ENCODE peak calls at places on chromosomes 11 and 22, in nine cellular contexts. R is upper lobe of right lung, M is lung, C is cardiac muscle cell, W is glutamatergic neuron, S is HepG2, B is kidney epithelial cell, E is osteoblast, X is foreskin keratinocyte. U is an unnamed sample.
A peak's percentile ranks its signal among the peaks of the same experiment; 100 is the strongest.

GRCh38 chr22:31952459-31952858 is 8.1 kb downstream of the YWHAH start:
- DNase-seq in S (no peak), E (peak; percentile 88), M (no peak), X (peak; percentile 70), R (no peak), W (no peak), C (peak; percentile 86), B (no peak), U (peak; percentile 67)

GRCh38 chr11:74927496-74927895 is 21.4 kb downstream of the XRRA1 start:
- DNase-seq in E (no peak), C (no peak), M (no peak), X (no peak), B (no peak), S (no peak), W (no peak), R (no peak), U (no peak)

GRCh38 chr22:44620129-44620840 is 81.7 kb upstream of the PRR5 start:
- DNase-seq in W (peak; percentile 84), R (no peak), S (peak; percentile 49), B (no peak), M (peak; percentile 51), X (no peak), E (peak; percentile 91), C (peak; percentile 82), U (no peak)

GRCh38 chr22:37623075-37624016 is 14.7 kb downstream of the GGA1 start:
- DNase-seq in R (peak; percentile 85), S (peak; percentile 50), W (peak; percentile 82), M (peak; percentile 66), X (no peak), B (no peak), E (peak; percentile 98), C (peak; percentile 68), U (no peak)

GRCh38 chr22:37471721-37472417 is 14.3 kb downstream of the MFNG start:
- DNase-seq in B (no peak), R (no peak), X (no peak), E (no peak), W (no peak), C (no peak), M (no peak), S (no peak), U (no peak)

GRCh38 chr22:50182176-50183081 is 3.3 kb upstream of the TRABD start:
- DNase-seq in C (no peak), S (no peak), X (no peak), R (peak; percentile 85), B (no peak), E (peak; percentile 92), M (no peak), W (no peak), U (no peak)

GRCh38 chr11:119310682-119311052 is 6.3 kb downstream of the MCAM start:
- DNase-seq in S (no peak), C (no peak), E (peak; percentile 55), W (no peak), B (no peak), R (no peak), X (peak; percentile 20), M (no peak), U (no peak)

GRCh38 chr22:43164636-43165035 is 13.3 kb downstream of the TSPO start:
- DNase-seq in B (no peak), C (no peak), S (no peak), R (no peak), W (no peak), E (peak; percentile 55), X (no peak), M (no peak), U (no peak)

GRCh38 chr11:64803163-64803845 is at the start of gene MAP4K2:
- DNase-seq in C (peak; percentile 89), M (peak; percentile 82), R (peak; percentile 94), B (peak; percentile 31), X (peak; percentile 73), S (peak; percentile 70), W (peak; percentile 87), E (peak; percentile 100), U (no peak)

GRCh38 chr11:119468511-119468910 is 45.5 kb upstream of the THY1 start:
- DNase-seq in E (no peak), W (no peak), X (no peak), M (no peak), C (no peak), S (no peak), B (no peak), R (no peak), U (no peak)

GRCh38 chr11:71913716-71914115 is 14.7 kb downstream of the XNDC1N start:
- DNase-seq in X (no peak), C (no peak), E (no peak), M (no peak), B (no peak), W (no peak), S (no peak), R (no peak), U (no peak)

GRCh38 chr11:10426475-10426874 is 28.6 kb upstream of the AMPD3 start:
- DNase-seq in E (no peak), S (no peak), X (peak; percentile 35), W (no peak), B (no peak), R (no peak), C (no peak), M (no peak), U (no peak)

GRCh38 chr11:47863189-47863892 is 15.2 kb upstream of the NUP160 start:
- DNase-seq in R (no peak), E (peak; percentile 70), W (no peak), X (no peak), B (no peak), S (no peak), C (peak; percentile 81), M (no peak), U (peak; percentile 38)

GRCh38 chr11:104152941-104153340 is 11.0 kb downstream of the PDGFD start:
- DNase-seq in E (no peak), C (peak; percentile 15), R (no peak), X (no peak), B (no peak), M (no peak), W (no peak), S (no peak), U (no peak)

GRCh38 chr11:104154296-104154695 is 9.7 kb downstream of the PDGFD start:
- DNase-seq in M (no peak), R (no peak), S (no peak), W (no peak), X (no peak), B (no peak), C (no peak), E (no peak), U (no peak)

GRCh38 chr11:104148074-104148473 is 15.9 kb downstream of the PDGFD start:
- DNase-seq in B (no peak), C (peak; percentile 64), E (no peak), R (no peak), W (no peak), S (no peak), X (peak; percentile 25), M (no peak), U (no peak)

GRCh38 chr11:104148696-104149095 is 15.3 kb downstream of the PDGFD start:
- DNase-seq in R (no peak), C (no peak), E (no peak), B (no peak), W (no peak), X (no peak), M (no peak), S (no peak), U (no peak)

DNA sequence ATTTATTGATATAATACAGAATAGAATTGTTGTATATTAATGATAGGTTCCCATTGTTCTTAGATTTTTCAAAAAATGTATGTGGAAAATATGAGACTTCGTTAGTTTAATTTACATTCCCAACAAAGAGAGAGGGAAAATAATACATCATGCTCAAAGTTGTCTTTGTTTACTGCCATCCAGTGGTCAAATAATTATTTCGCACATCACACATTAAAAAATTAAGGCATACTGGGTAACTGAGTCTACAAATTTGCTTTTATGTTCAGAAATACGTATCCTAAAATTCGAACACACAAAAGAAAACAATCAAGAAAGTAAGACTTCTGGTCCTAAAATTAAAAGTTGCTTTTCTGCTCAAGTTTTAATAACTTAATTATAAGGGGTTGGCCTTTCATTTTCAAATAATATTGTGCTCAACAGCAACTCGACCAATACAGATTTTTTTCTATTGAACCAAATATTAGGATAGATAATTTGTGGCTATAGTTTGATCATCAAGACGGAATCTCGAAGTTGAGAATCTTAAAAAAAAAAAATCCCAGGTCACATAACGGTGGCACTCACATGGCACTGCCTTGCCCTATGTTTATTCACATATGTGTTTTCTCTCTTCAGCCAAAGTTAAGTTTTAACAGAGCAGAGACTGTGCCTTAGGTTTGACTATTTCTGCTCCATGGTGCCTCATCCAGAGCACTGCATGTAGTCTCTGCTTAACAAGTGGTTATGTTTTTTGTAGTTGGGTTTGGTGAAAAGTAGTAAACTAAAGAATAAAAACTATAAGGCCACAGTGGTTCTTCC is 12.3 kb downstream of the PDGFD start:
- DNase-seq in W (no peak), E (no peak), R (no peak), M (no peak), B (no peak), S (no peak), C (peak; percentile 43), X (peak; percentile 6), U (no peak)
- TF ChIP-seq CTCF in W (peak; percentile 62), E (peak; percentile 46), R (peak; percentile 37), M (no peak), B (peak; percentile 27), S (peak; percentile 8), C (peak; percentile 32), X (peak; percentile 65), U (peak; percentile 20)

DNA sequence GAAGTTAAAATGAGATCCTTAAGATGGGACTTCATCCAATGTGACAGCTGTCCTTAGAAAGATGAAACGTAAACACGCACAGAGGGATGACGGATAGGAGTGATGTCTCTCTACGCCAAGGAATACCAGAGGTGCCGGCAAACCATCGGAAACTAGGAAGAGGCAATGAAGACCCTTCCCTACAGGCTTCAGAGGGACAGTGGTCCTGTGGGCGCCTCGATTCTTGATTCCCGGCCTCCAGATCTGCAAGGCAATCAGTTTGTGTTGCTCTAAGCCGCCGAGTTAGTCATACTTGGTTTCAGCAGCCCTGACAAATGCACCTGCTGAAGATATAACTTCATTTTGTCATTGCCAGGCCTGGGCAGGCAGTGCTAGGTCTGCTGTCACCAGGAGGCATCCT is 1455.1 kb downstream of the TBC1D22A start:
- DNase-seq in B (no peak), E (no peak), X (no peak), C (no peak), W (no peak), R (no peak), S (no peak), M (peak; percentile 21), U (no peak)
- TF ChIP-seq CTCF in B (no peak), E (no peak), X (no peak), C (no peak), W (no peak), R (no peak), S (no peak), M (no peak), U (no peak)

DNA sequence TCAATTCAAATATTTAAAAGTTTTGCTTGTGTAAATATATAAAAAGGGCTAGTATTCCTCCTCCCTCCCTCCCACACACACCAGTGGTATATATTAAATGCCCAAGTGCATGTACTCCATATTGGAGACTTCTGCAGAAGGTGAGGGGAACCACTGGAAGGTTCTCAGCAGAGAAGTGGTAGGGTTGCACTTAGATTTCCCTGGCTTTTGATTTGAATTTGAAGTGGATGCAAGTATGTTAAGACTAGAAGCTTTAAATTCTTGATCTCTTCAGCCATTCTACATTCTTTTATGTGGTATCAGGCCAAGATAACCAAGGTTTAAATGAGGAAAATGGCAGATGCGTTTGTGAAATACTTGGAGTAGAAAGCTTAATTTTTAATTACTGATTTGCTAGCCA is 43.1 kb downstream of the CEP57 start:
- DNase-seq in W (no peak), E (no peak), S (no peak), X (no peak), R (no peak), B (no peak), M (no peak), C (no peak), U (no peak)
- TF ChIP-seq CTCF in W (no peak), E (no peak), S (no peak), X (no peak), R (no peak), B (no peak), M (no peak), C (no peak), U (no peak)

GRCh38 chr11:78149646-78150045 is 10.2 kb upstream of the ALG8 start:
- DNase-seq in S (no peak), C (peak; percentile 77), M (no peak), B (no peak), X (no peak), R (no peak), W (no peak), E (peak; percentile 81), U (peak; percentile 57)
- TF ChIP-seq CTCF in S (peak; percentile 46), C (peak; percentile 46), M (no peak), B (no peak), X (peak; percentile 41), R (peak; percentile 22), W (no peak), E (peak; percentile 65), U (peak; percentile 49)

U was measured in AG04449.